ENCODE peak calls at places on chromosomes 16 and 17, in nine cellular contexts. B is fibroblast of lung; W is cardiac fibroblast; L is foreskin fibroblast; O is cardiac muscle cell; A is neural progenitor cell; Q is CD4-positive, alpha-beta T cell; R is CD8-positive, alpha-beta T cell; M is AG09319. D is an unnamed sample.

GRCh38 chr16:3460585-3460984 is 17.1 kb downstream of the NAA60 start:
- DNase-seq in Q (no peak), R (no peak), O (no peak), A (no peak), M (no peak), B (no peak), L (no peak), W (no peak), D (no peak)

GRCh38 chr17:82603981-82604448 is 44.2 kb downstream of the WDR45B start:
- DNase-seq in Q (no peak), L (no peak), B (peak), R (peak), W (peak), O (no peak), M (no peak), A (no peak), D (no peak)

GRCh38 chr17:45893725-45894021 is 681 bp upstream of the MAPT start:
- DNase-seq in W (no peak), Q (no peak), O (no peak), R (no peak), A (no peak), L (no peak), B (no peak), M (no peak), D (no peak)

GRCh38 chr16:17481741-17482140 is 11.0 kb upstream of the XYLT1 start:
- DNase-seq in R (no peak), A (no peak), B (no peak), M (no peak), Q (no peak), L (no peak), O (no peak), W (no peak), D (no peak)

GRCh38 chr17:35871415-35871814 is 2.7 kb upstream of the HEATR9 start:
- DNase-seq in L (no peak), M (no peak), B (no peak), Q (peak), A (peak), O (no peak), R (peak), W (no peak), D (no peak)

GRCh38 chr17:76697702-76698465 is 12.9 kb downstream of the MXRA7 start:
- DNase-seq in B (peak), L (no peak), M (no peak), Q (no peak), R (no peak), A (peak), O (peak), W (peak), D (no peak)

GRCh38 chr16:19093631-19094541 is 19.9 kb upstream of the ITPRIPL2 start:
- DNase-seq in Q (no peak), M (no peak), A (no peak), R (no peak), B (no peak), O (no peak), L (no peak), W (no peak), D (no peak)

GRCh38 chr16:47492428-47493357 is 31.6 kb downstream of the PHKB start:
- DNase-seq in Q (no peak), W (peak), O (no peak), R (no peak), A (no peak), M (no peak), L (peak), B (no peak), D (peak)

GRCh38 chr17:12230411-12230810 is 209.7 kb downstream of the MAP2K4 start:
- DNase-seq in R (no peak), L (no peak), M (no peak), O (no peak), Q (no peak), A (no peak), W (peak), B (no peak), D (no peak)

GRCh38 chr17:56912105-56912999 is 1.5 kb downstream of the TRIM25 start:
- DNase-seq in A (no peak), O (no peak), B (no peak), L (no peak), M (peak), R (no peak), W (peak), Q (no peak), D (no peak)

GRCh38 chr16:73016488-73016830 is 31.5 kb downstream of the ZFHX3 start:
- DNase-seq in M (no peak), O (no peak), A (no peak), L (no peak), Q (no peak), B (no peak), R (no peak), W (no peak), D (peak)

GRCh38 chr16:30567991-30568638 is 3.4 kb downstream of the ZNF688 start:
- DNase-seq in M (peak), L (peak), B (peak), W (peak), O (no peak), A (no peak), R (peak), Q (peak), D (peak)

GRCh38 chr17:7632492-7632894 is 2.6 kb downstream of the SHBG start:
- DNase-seq in L (peak), W (peak), Q (no peak), M (peak), O (peak), B (peak), A (peak), R (no peak), D (no peak)

GRCh38 chr17:4090898-4091297 is 51.9 kb downstream of the ZZEF1 start:
- DNase-seq in M (no peak), R (no peak), A (no peak), Q (no peak), W (peak), L (peak), B (peak), O (no peak), D (no peak)

GRCh38 chr17:13306310-13306962 is 288.6 kb upstream of the ELAC2 start:
- DNase-seq in Q (no peak), R (no peak), W (peak), B (peak), L (peak), O (peak), A (peak), M (peak), D (no peak)

GRCh38 chr17:67546578-67547527 is 169.8 kb downstream of the PITPNC1 start:
- DNase-seq in L (peak), Q (no peak), R (no peak), W (peak), O (no peak), A (no peak), B (peak), M (no peak), D (peak)

DNA sequence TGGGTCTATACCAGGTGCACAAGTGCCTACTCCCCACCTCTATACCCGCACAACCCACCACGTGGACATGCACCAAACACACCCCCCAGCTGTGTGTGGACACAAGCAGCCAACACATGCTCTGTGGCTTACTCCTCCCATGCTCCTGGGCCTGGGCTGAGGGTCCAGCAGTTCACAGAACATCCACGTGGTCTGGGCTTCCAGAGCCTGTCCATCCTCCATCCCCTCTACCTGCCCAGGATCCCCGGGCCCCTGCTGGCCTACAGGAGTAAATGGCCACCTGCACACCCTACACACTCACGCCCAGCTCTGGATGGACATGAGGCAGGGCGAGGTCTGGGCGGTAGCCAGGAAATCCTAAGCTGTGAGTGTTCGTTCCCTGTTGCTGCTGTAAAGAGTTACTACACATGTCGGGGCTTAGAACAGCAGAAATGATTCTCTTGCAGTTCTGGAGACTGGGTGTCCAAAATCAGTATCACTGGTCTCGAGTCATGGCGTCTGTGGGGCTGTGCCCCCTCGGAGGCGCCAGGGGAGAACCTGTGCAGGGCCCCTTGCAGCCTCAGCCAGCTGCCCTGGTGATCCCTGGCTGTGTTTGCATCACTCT is 15.0 kb upstream of the RAI1 start:
- DNase-seq in B (peak), M (no peak), Q (no peak), A (no peak), R (no peak), O (no peak), W (peak), L (peak), D (no peak)
- TF ChIP-seq CTCF in B (no peak), M (no peak), Q (no peak), A (no peak), R (no peak), O (no peak), W (no peak), L (no peak), D (no peak)

DNA sequence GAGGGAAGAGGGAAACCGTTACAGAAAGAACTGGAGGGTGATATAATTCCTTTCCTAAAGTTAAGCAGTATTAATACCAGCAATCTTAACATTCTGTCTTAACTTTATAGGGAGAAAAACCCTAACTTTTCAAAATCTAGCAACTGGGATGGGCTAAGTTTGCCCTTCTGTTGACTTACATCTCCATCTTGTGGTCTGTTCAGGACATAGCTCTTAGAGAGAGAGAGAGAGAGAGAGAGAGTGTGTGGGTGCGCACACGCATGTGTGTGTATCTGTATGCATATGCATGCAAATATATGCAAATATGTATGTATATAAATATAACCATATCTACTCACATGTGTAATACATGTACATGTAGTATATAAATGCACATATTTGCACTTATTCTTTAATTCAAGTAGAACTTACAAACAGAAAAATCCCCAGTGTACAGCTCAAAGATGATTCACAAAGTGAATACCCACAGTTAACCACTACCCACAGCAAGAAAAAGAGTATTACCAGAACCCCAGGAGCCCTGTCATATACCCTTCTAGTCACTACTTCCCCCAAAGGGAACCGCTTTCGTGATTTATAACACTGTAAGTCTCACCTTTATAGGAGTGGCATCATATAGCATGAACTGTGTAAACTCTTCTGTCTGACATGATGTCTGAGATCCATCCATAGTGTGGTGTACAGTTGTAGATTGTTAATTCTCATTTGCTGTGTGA is 46.4 kb downstream of the STX8 start:
- DNase-seq in A (peak), L (peak), Q (no peak), W (peak), R (no peak), O (no peak), B (peak), M (no peak), D (peak)
- TF ChIP-seq CTCF in A (peak), L (peak), Q (peak), W (peak), R (no peak), O (peak), B (peak), M (peak), D (no peak)

DNA sequence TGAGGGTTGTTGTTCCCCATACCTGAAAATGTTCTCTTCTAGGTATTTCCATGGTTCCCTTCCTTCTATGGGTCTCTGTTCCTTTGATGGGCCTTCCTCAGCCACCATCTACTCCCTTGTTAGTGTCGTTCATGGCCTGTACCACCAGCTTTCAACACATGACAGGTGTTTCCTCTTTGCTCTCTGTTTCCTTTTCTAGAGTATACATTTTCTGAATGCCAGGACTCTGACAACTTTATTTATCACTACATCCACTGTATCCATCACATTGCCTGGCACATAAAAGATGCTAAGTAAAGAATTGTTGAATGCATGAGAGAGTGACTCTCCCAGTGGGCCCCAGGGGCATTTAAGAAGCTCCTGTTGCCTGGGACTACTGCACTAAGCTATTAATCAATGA is 255.1 kb downstream of the CBLN1 start:
- DNase-seq in M (no peak), O (no peak), R (no peak), L (no peak), A (no peak), Q (no peak), B (no peak), W (no peak), D (no peak)
- TF ChIP-seq CTCF in M (no peak), O (no peak), R (no peak), L (no peak), A (no peak), Q (no peak), B (no peak), W (no peak), D (no peak)

DNA sequence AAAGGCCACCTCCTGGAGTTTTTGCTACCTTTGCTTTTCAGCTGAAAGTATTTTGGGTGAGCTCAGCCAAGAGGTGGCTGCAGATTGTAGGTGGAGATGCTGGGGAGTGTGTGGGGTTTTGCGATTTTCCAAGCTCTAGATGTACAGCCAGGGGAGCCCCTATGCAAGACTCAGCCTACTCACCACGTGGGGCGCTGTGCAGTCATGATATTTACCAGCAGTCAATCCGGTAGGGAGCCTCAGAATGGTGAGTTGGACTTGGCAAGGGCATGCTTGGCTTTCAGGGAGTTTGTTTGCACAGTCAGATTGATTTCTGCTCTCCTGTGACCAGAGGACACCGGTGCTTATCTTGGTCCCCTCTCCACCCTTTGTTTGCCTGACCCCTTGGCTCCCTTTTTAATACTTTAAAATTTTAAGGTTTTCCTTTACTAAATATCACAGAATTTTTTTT is 175.3 kb downstream of the UTP18 start:
- DNase-seq in A (peak), B (no peak), M (no peak), R (no peak), W (peak), Q (peak), O (peak), L (no peak), D (peak)
- TF ChIP-seq CTCF in A (peak), B (peak), M (no peak), R (no peak), W (peak), Q (peak), O (peak), L (no peak), D (peak)

GRCh38 chr17:50180066-50180465 is 14.3 kb downstream of the SGCA start:
- DNase-seq in M (no peak), R (no peak), L (no peak), O (no peak), A (no peak), W (peak), B (peak), Q (no peak), D (no peak)

GRCh38 chr17:50181601-50182345 is 16.0 kb downstream of the SGCA start:
- DNase-seq in A (no peak), B (peak), W (peak), O (no peak), M (no peak), Q (no peak), R (no peak), L (peak), D (no peak)

GRCh38 chr17:50182783-50183438 is 17.1 kb downstream of the SGCA start:
- DNase-seq in O (no peak), R (no peak), Q (no peak), A (no peak), M (no peak), L (no peak), B (peak), W (peak), D (no peak)

GRCh38 chr17:50180593-50180992 is 14.8 kb downstream of the SGCA start:
- DNase-seq in M (no peak), W (peak), R (no peak), B (peak), O (no peak), Q (no peak), L (no peak), A (no peak), D (no peak)

GRCh38 chr17:50181155-50181554 is 15.3 kb downstream of the SGCA start:
- DNase-seq in M (no peak), W (no peak), Q (no peak), B (no peak), O (no peak), L (no peak), R (no peak), A (no peak), D (no peak)
- TF ChIP-seq CTCF in M (no peak), W (no peak), Q (no peak), B (no peak), O (no peak), L (no peak), R (no peak), A (no peak), D (no peak)

GRCh38 chr17:556431-556995 is 158.1 kb downstream of the VPS53 start:
- DNase-seq in L (no peak), B (peak), A (peak), O (no peak), W (no peak), M (no peak), R (no peak), Q (no peak), D (no peak)
- TF ChIP-seq CTCF in L (no peak), B (no peak), A (peak), O (peak), W (no peak), M (no peak), R (no peak), Q (no peak), D (no peak)